ENCODE peak calls at places on chromosomes 11 and 22, in six cellular contexts. One of them, this sample, is unnamed.

GRCh38 chr11:61543606-61544306 is 35.2 kb downstream of the LRRC10B start:
- DNase-seq in T-cell: no peak
- DNase-seq in HuH-7.5: no peak
- DNase-seq in DMS153: no peak
- DNase-seq in astrocyte: peak
- DNase-seq in stimulated activated CD8-positive, alpha-beta memory T cell treated with anti-CD3 and anti-CD28 coated beads, Interleukin-2, amount 100 ng/mL, for 48 hours: no peak
- DNase-seq in this sample: no peak

GRCh38 chr11:75275581-75275980 is 35.0 kb downstream of the TPBGL start:
- DNase-seq in astrocyte: no peak
- DNase-seq in stimulated activated CD8-positive, alpha-beta memory T cell treated with anti-CD3 and anti-CD28 coated beads, Interleukin-2, amount 100 ng/mL, for 48 hours: peak
- DNase-seq in DMS153: peak
- DNase-seq in HuH-7.5: no peak
- DNase-seq in T-cell: peak
- DNase-seq in this sample: peak

GRCh38 chr11:118338637-118339061 is 3.9 kb downstream of the CD3D start:
- DNase-seq in T-cell: peak
- DNase-seq in HuH-7.5: peak
- DNase-seq in stimulated activated CD8-positive, alpha-beta memory T cell treated with anti-CD3 and anti-CD28 coated beads, Interleukin-2, amount 100 ng/mL, for 48 hours: peak
- DNase-seq in DMS153: no peak
- DNase-seq in astrocyte: no peak
- DNase-seq in this sample: no peak

GRCh38 chr11:27532652-27533325 is 26.2 kb upstream of the LIN7C start:
- DNase-seq in DMS153: no peak
- DNase-seq in astrocyte: peak
- DNase-seq in T-cell: no peak
- DNase-seq in stimulated activated CD8-positive, alpha-beta memory T cell treated with anti-CD3 and anti-CD28 coated beads, Interleukin-2, amount 100 ng/mL, for 48 hours: no peak
- DNase-seq in HuH-7.5: no peak
- DNase-seq in this sample: no peak

GRCh38 chr11:30172158-30172557 is 58.7 kb upstream of the FSHB start:
- DNase-seq in HuH-7.5: no peak
- DNase-seq in astrocyte: no peak
- DNase-seq in stimulated activated CD8-positive, alpha-beta memory T cell treated with anti-CD3 and anti-CD28 coated beads, Interleukin-2, amount 100 ng/mL, for 48 hours: no peak
- DNase-seq in DMS153: no peak
- DNase-seq in T-cell: no peak
- DNase-seq in this sample: no peak

GRCh38 chr11:77346906-77347603 is 45.6 kb upstream of the GDPD4 start:
- DNase-seq in astrocyte: peak
- DNase-seq in HuH-7.5: no peak
- DNase-seq in DMS153: no peak
- DNase-seq in T-cell: no peak
- DNase-seq in stimulated activated CD8-positive, alpha-beta memory T cell treated with anti-CD3 and anti-CD28 coated beads, Interleukin-2, amount 100 ng/mL, for 48 hours: no peak
- DNase-seq in this sample: no peak

GRCh38 chr22:30438559-30438958 is 13.0 kb downstream of the MTFP1 start:
- DNase-seq in stimulated activated CD8-positive, alpha-beta memory T cell treated with anti-CD3 and anti-CD28 coated beads, Interleukin-2, amount 100 ng/mL, for 48 hours: no peak
- DNase-seq in T-cell: no peak
- DNase-seq in astrocyte: no peak
- DNase-seq in DMS153: no peak
- DNase-seq in HuH-7.5: no peak
- DNase-seq in this sample: no peak

GRCh38 chr11:118052581-118053206 is 24.2 kb upstream of the TMPRSS4 start:
- DNase-seq in DMS153: no peak
- DNase-seq in astrocyte: no peak
- DNase-seq in T-cell: no peak
- DNase-seq in HuH-7.5: no peak
- DNase-seq in stimulated activated CD8-positive, alpha-beta memory T cell treated with anti-CD3 and anti-CD28 coated beads, Interleukin-2, amount 100 ng/mL, for 48 hours: no peak
- DNase-seq in this sample: no peak

GRCh38 chr11:86517557-86517956 is 142.9 kb downstream of the CCDC81 start:
- DNase-seq in HuH-7.5: no peak
- DNase-seq in T-cell: no peak
- DNase-seq in stimulated activated CD8-positive, alpha-beta memory T cell treated with anti-CD3 and anti-CD28 coated beads, Interleukin-2, amount 100 ng/mL, for 48 hours: no peak
- DNase-seq in astrocyte: no peak
- DNase-seq in DMS153: no peak
- DNase-seq in this sample: no peak

GRCh38 chr22:38338772-38339379 is 21.6 kb upstream of the CSNK1E start:
- DNase-seq in astrocyte: no peak
- DNase-seq in HuH-7.5: no peak
- DNase-seq in T-cell: no peak
- DNase-seq in stimulated activated CD8-positive, alpha-beta memory T cell treated with anti-CD3 and anti-CD28 coated beads, Interleukin-2, amount 100 ng/mL, for 48 hours: no peak
- DNase-seq in DMS153: no peak
- DNase-seq in this sample: no peak

GRCh38 chr11:130831506-130832385 is 84.5 kb downstream of the SNX19 start:
- DNase-seq in stimulated activated CD8-positive, alpha-beta memory T cell treated with anti-CD3 and anti-CD28 coated beads, Interleukin-2, amount 100 ng/mL, for 48 hours: no peak
- DNase-seq in HuH-7.5: no peak
- DNase-seq in astrocyte: no peak
- DNase-seq in DMS153: no peak
- DNase-seq in T-cell: no peak
- DNase-seq in this sample: no peak

GRCh38 chr11:416051-416756 is 1.4 kb upstream of the SIGIRR start:
- DNase-seq in stimulated activated CD8-positive, alpha-beta memory T cell treated with anti-CD3 and anti-CD28 coated beads, Interleukin-2, amount 100 ng/mL, for 48 hours: no peak
- DNase-seq in DMS153: no peak
- DNase-seq in astrocyte: no peak
- DNase-seq in HuH-7.5: no peak
- DNase-seq in T-cell: no peak
- DNase-seq in this sample: peak

GRCh38 chr22:41913842-41914534 is 886 bp downstream of the SHISA8 start:
- DNase-seq in HuH-7.5: no peak
- DNase-seq in stimulated activated CD8-positive, alpha-beta memory T cell treated with anti-CD3 and anti-CD28 coated beads, Interleukin-2, amount 100 ng/mL, for 48 hours: no peak
- DNase-seq in DMS153: no peak
- DNase-seq in T-cell: no peak
- DNase-seq in astrocyte: no peak
- DNase-seq in this sample: no peak

GRCh38 chr11:114296190-114296978 is at the start of gene NNMT:
- DNase-seq in HuH-7.5: no peak
- DNase-seq in astrocyte: peak
- DNase-seq in stimulated activated CD8-positive, alpha-beta memory T cell treated with anti-CD3 and anti-CD28 coated beads, Interleukin-2, amount 100 ng/mL, for 48 hours: no peak
- DNase-seq in T-cell: no peak
- DNase-seq in DMS153: no peak
- DNase-seq in this sample: peak

GRCh38 chr11:96185220-96185768 is 157.7 kb downstream of the MAML2 start:
- DNase-seq in DMS153: no peak
- DNase-seq in stimulated activated CD8-positive, alpha-beta memory T cell treated with anti-CD3 and anti-CD28 coated beads, Interleukin-2, amount 100 ng/mL, for 48 hours: no peak
- DNase-seq in HuH-7.5: no peak
- DNase-seq in T-cell: no peak
- DNase-seq in astrocyte: no peak
- DNase-seq in this sample: no peak

GRCh38 chr22:19290400-19291217 is 910 bp downstream of the CLTCL1 start:
- DNase-seq in T-cell: no peak
- DNase-seq in HuH-7.5: no peak
- DNase-seq in astrocyte: no peak
- DNase-seq in stimulated activated CD8-positive, alpha-beta memory T cell treated with anti-CD3 and anti-CD28 coated beads, Interleukin-2, amount 100 ng/mL, for 48 hours: no peak
- DNase-seq in DMS153: no peak
- DNase-seq in this sample: no peak

GRCh38 chr11:5367461-5368074 is 16.0 kb upstream of the OR51M1 start:
- DNase-seq in DMS153: no peak
- DNase-seq in astrocyte: peak
- DNase-seq in stimulated activated CD8-positive, alpha-beta memory T cell treated with anti-CD3 and anti-CD28 coated beads, Interleukin-2, amount 100 ng/mL, for 48 hours: no peak
- DNase-seq in T-cell: no peak
- DNase-seq in HuH-7.5: no peak
- DNase-seq in this sample: no peak

GRCh38 chr11:102177974-102178631 is 67.9 kb downstream of the YAP1 start:
- DNase-seq in stimulated activated CD8-positive, alpha-beta memory T cell treated with anti-CD3 and anti-CD28 coated beads, Interleukin-2, amount 100 ng/mL, for 48 hours: no peak
- DNase-seq in HuH-7.5: peak
- DNase-seq in astrocyte: peak
- DNase-seq in DMS153: no peak
- DNase-seq in T-cell: no peak
- DNase-seq in this sample: no peak

GRCh38 chr11:43278302-43278956 is 33.4 kb upstream of the API5 start:
- DNase-seq in astrocyte: no peak
- DNase-seq in stimulated activated CD8-positive, alpha-beta memory T cell treated with anti-CD3 and anti-CD28 coated beads, Interleukin-2, amount 100 ng/mL, for 48 hours: no peak
- DNase-seq in HuH-7.5: peak
- DNase-seq in T-cell: no peak
- DNase-seq in DMS153: peak
- DNase-seq in this sample: no peak

GRCh38 chr22:47038206-47038835 is 275.9 kb downstream of the TBC1D22A start:
- DNase-seq in HuH-7.5: no peak
- DNase-seq in astrocyte: no peak
- DNase-seq in DMS153: no peak
- DNase-seq in T-cell: no peak
- DNase-seq in stimulated activated CD8-positive, alpha-beta memory T cell treated with anti-CD3 and anti-CD28 coated beads, Interleukin-2, amount 100 ng/mL, for 48 hours: no peak
- DNase-seq in this sample: peak

GRCh38 chr11:128260398-128260797 is 327.0 kb downstream of the ETS1 start:
- DNase-seq in T-cell: no peak
- DNase-seq in HuH-7.5: no peak
- DNase-seq in stimulated activated CD8-positive, alpha-beta memory T cell treated with anti-CD3 and anti-CD28 coated beads, Interleukin-2, amount 100 ng/mL, for 48 hours: no peak
- DNase-seq in DMS153: no peak
- DNase-seq in astrocyte: no peak
- DNase-seq in this sample: no peak

GRCh38 chr11:2825886-2826678 is 59.5 kb downstream of the CDKN1C start:
- DNase-seq in DMS153: no peak
- DNase-seq in stimulated activated CD8-positive, alpha-beta memory T cell treated with anti-CD3 and anti-CD28 coated beads, Interleukin-2, amount 100 ng/mL, for 48 hours: no peak
- DNase-seq in HuH-7.5: peak
- DNase-seq in T-cell: no peak
- DNase-seq in astrocyte: peak
- DNase-seq in this sample: peak

GRCh38 chr11:56890584-56891305 is 98.0 kb upstream of the OR5AK2 start:
- DNase-seq in stimulated activated CD8-positive, alpha-beta memory T cell treated with anti-CD3 and anti-CD28 coated beads, Interleukin-2, amount 100 ng/mL, for 48 hours: no peak
- DNase-seq in HuH-7.5: no peak
- DNase-seq in DMS153: no peak
- DNase-seq in T-cell: no peak
- DNase-seq in astrocyte: no peak
- DNase-seq in this sample: no peak

GRCh38 chr11:72352859-72353551 is 81.3 kb downstream of the CLPB start:
- DNase-seq in DMS153: peak
- DNase-seq in stimulated activated CD8-positive, alpha-beta memory T cell treated with anti-CD3 and anti-CD28 coated beads, Interleukin-2, amount 100 ng/mL, for 48 hours: no peak
- DNase-seq in HuH-7.5: no peak
- DNase-seq in astrocyte: peak
- DNase-seq in T-cell: no peak
- DNase-seq in this sample: no peak

GRCh38 chr11:57940044-57940781 is 83.5 kb upstream of the OR9Q1 start:
- DNase-seq in stimulated activated CD8-positive, alpha-beta memory T cell treated with anti-CD3 and anti-CD28 coated beads, Interleukin-2, amount 100 ng/mL, for 48 hours: no peak
- DNase-seq in astrocyte: no peak
- DNase-seq in T-cell: no peak
- DNase-seq in DMS153: no peak
- DNase-seq in HuH-7.5: no peak
- DNase-seq in this sample: no peak

GRCh38 chr22:47608421-47608820 is 846.0 kb downstream of the TBC1D22A start:
- DNase-seq in HuH-7.5: no peak
- DNase-seq in DMS153: no peak
- DNase-seq in astrocyte: no peak
- DNase-seq in stimulated activated CD8-positive, alpha-beta memory T cell treated with anti-CD3 and anti-CD28 coated beads, Interleukin-2, amount 100 ng/mL, for 48 hours: no peak
- DNase-seq in T-cell: no peak
- DNase-seq in this sample: no peak

This sample was measured in Right ventricle myocardium superior.